ENCODE peak calls at places on chromosomes 16 and 17, in four cellular contexts. H is NCI-H2081, T is epithelial cell of prostate, I is LoVo. D is an unnamed sample.

GRCh38 chr17:77944390-77945222 is 13.9 kb upstream of the TNRC6C start:
- DNase-seq in H (no peak), T (no peak), I (no peak), D (no peak)

GRCh38 chr17:74702132-74702876 is 10.4 kb downstream of the CD300LF start:
- DNase-seq in H (no peak), T (no peak), I (no peak), D (no peak)

GRCh38 chr17:45428954-45429337 is 3.7 kb downstream of the ARHGAP27 start:
- DNase-seq in H (no peak), T (no peak), I (no peak), D (no peak)

GRCh38 chr17:3890893-3891219 is 2.0 kb downstream of the CAMKK1 start:
- DNase-seq in H (no peak), T (no peak), I (no peak), D (no peak)

GRCh38 chr17:2025622-2026309 is 632 bp upstream of the RTN4RL1 start:
- DNase-seq in H (peak), T (no peak), I (peak), D (peak)

GRCh38 chr17:14301761-14302401 is 1.0 kb downstream of the HS3ST3B1 start:
- DNase-seq in H (no peak), T (no peak), I (no peak), D (peak)

GRCh38 chr17:71458322-71458721 is 662.5 kb upstream of the SOX9 start:
- DNase-seq in H (no peak), T (peak), I (no peak), D (no peak)

GRCh38 chr16:67767953-67768352 is 38.4 kb downstream of the RANBP10 start:
- DNase-seq in H (no peak), T (no peak), I (no peak), D (peak)

GRCh38 chr17:80023261-80024205 is 12.1 kb downstream of the TBC1D16 start:
- DNase-seq in H (no peak), T (no peak), I (no peak), D (no peak)

D was measured in RPMI7951.